ENCODE peak calls at places on chromosomes 1 and 21, in nine cellular contexts. T is fibroblast of lung, X is cardiac muscle cell, H is heart left ventricle, N is kidney, I is spleen, O is thyroid gland, C is pancreas, W is HCT116. Y is an unnamed sample.

GRCh38 chr1:41404308-41404755 is 43.1 kb downstream of the FOXO6 start:
- DNase-seq in H (no peak), O (no peak), W (no peak), X (peak; percentile 53), N (no peak), T (peak; percentile 28), I (no peak), C (no peak), Y (no peak)

GRCh38 chr1:182367928-182368327 is 23.7 kb downstream of the GLUL start:
- DNase-seq in C (no peak), N (no peak), X (no peak), T (no peak), O (no peak), I (no peak), W (no peak), H (no peak), Y (no peak)

GRCh38 chr21:42580793-42581201 is 67.1 kb downstream of the SLC37A1 start:
- DNase-seq in N (peak; percentile 61), X (no peak), H (peak; percentile 10), T (no peak), O (no peak), I (peak; percentile 67), W (no peak), C (no peak), Y (no peak)

GRCh38 chr1:8705104-8705503 is 112.3 kb downstream of the RERE start:
- DNase-seq in I (no peak), N (no peak), X (no peak), H (no peak), T (no peak), W (no peak), O (peak; percentile 47), C (no peak), Y (no peak)

GRCh38 chr1:227894831-227895451 is 52.8 kb downstream of the WNT9A start:
- DNase-seq in N (peak; percentile 33), H (peak; percentile 14), T (no peak), X (no peak), C (peak; percentile 4), W (no peak), I (no peak), O (peak; percentile 0), Y (no peak)

GRCh38 chr1:147598631-147599361 is 57.5 kb downstream of the BCL9 start:
- DNase-seq in X (peak; percentile 21), H (peak; percentile 52), T (peak; percentile 39), O (no peak), N (peak; percentile 91), C (no peak), W (no peak), I (peak; percentile 92), Y (no peak)

GRCh38 chr1:20409971-20410370 is 76.0 kb downstream of the CAMK2N1 start:
- DNase-seq in H (no peak), I (no peak), X (no peak), O (no peak), T (no peak), C (no peak), N (no peak), W (no peak), Y (no peak)

GRCh38 chr21:39048064-39048463 is 135.2 kb downstream of the PSMG1 start:
- DNase-seq in C (no peak), X (peak; percentile 80), H (peak; percentile 54), I (no peak), O (no peak), T (peak; percentile 66), N (no peak), W (no peak), Y (no peak)

GRCh38 chr1:23909412-23909811 is 3.8 kb downstream of the CNR2 start:
- DNase-seq in N (no peak), T (no peak), X (no peak), I (no peak), C (no peak), W (no peak), H (no peak), O (no peak), Y (no peak)

GRCh38 chr1:192445849-192446489 is 129.2 kb downstream of the RGS21 start:
- DNase-seq in O (peak; percentile 35), X (peak; percentile 62), N (no peak), W (peak; percentile 15), H (peak; percentile 28), C (no peak), T (peak; percentile 40), I (no peak), Y (no peak)

GRCh38 chr1:26531651-26532131 is 2.1 kb downstream of the RPS6KA1 start:
- DNase-seq in T (no peak), H (no peak), W (no peak), N (peak; percentile 88), X (no peak), I (no peak), C (peak; percentile 69), O (peak; percentile 79), Y (no peak)

GRCh38 chr1:8202182-8202905 is 115.6 kb upstream of the SLC45A1 start:
- DNase-seq in T (peak; percentile 95), W (peak; percentile 77), C (peak; percentile 57), O (peak; percentile 57), I (peak; percentile 41), X (peak; percentile 92), N (peak; percentile 91), H (peak; percentile 68), Y (peak; percentile 45)

GRCh38 chr21:33908760-33909159 is 6.8 kb downstream of the ATP5PO start:
- DNase-seq in I (no peak), N (no peak), W (no peak), O (no peak), C (no peak), T (no peak), H (no peak), X (no peak), Y (no peak)

GRCh38 chr1:102562380-102562779 is 545.9 kb downstream of the COL11A1 start:
- DNase-seq in N (no peak), I (no peak), X (no peak), H (no peak), O (no peak), T (no peak), W (no peak), C (no peak), Y (no peak)

GRCh38 chr1:111221633-111222286 is 5.8 kb upstream of the CHI3L2 start:
- DNase-seq in C (no peak), N (no peak), O (no peak), X (peak; percentile 57), I (no peak), H (no peak), W (no peak), T (peak; percentile 36), Y (no peak)

GRCh38 chr21:26105819-26106218 is 64.8 kb downstream of the APP start:
- DNase-seq in C (no peak), T (no peak), W (no peak), N (no peak), I (no peak), H (no peak), X (no peak), O (no peak), Y (no peak)

GRCh38 chr1:45507893-45508292 is 7.8 kb downstream of the MMACHC start:
- DNase-seq in C (no peak), W (no peak), H (no peak), T (no peak), O (no peak), X (no peak), I (no peak), N (no peak), Y (no peak)

GRCh38 chr1:45512641-45513054 is 9.0 kb downstream of the PRDX1 start:
- DNase-seq in O (peak; percentile 56), H (peak; percentile 56), I (no peak), C (peak; percentile 47), W (peak; percentile 61), X (peak; percentile 75), N (no peak), T (peak; percentile 64), Y (no peak)

GRCh38 chr1:45510036-45510971 is 10.2 kb downstream of the MMACHC start:
- DNase-seq in T (no peak), O (no peak), W (no peak), H (no peak), I (no peak), X (no peak), N (no peak), C (no peak), Y (no peak)

GRCh38 chr1:45508295-45509151 is 8.4 kb downstream of the MMACHC start:
- DNase-seq in I (no peak), T (no peak), N (no peak), X (no peak), W (no peak), C (no peak), H (no peak), O (peak; percentile 16), Y (no peak)

DNA sequence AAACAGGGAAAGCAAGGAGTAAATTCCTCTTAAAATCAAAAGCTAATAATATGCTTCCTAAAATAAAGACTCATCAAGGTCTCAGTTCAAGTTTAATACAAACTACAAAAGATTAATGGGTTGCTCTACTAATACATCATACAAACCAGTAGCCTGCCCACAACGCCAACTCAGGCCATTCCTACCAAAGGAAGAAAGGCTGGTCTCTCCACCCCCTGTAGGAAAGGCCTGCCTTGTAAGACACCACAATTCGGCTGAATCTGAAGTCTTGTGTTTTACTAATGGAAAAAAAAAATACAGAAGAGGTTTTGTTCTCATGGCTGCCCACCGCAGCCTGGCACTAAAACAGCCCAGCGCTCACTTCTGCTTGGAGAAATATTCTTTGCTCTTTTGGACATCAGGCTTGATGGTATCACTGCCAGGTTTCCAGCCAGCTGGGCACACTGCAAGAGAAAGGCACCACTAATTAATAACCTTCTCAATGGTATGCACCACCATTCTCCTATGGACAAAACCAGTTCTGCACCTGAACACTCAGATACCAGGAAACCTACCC is 10.6 kb downstream of the PRDX1 start:
- DNase-seq in H (no peak), I (no peak), C (no peak), O (no peak), T (no peak), X (no peak), N (no peak), W (no peak), Y (no peak)
- H3K36me3 ChIP-seq in H (peaks cover 79% of the 10 kb centered on the region), I (peaks cover 89% of the 10 kb centered on the region), C (peaks cover 54% of the 10 kb centered on the region), O (peaks cover 54% of the 10 kb centered on the region), T (peaks cover 15% of the 10 kb centered on the region), X (peaks cover 50% of the 10 kb centered on the region), N (peaks cover 46% of the 10 kb centered on the region), W (peaks cover 44% of the 10 kb centered on the region), Y (peaks cover 28% of the 10 kb centered on the region)

GRCh38 chr1:81114191-81114590 is 686.5 kb upstream of the ADGRL2 start:
- DNase-seq in T (no peak), N (no peak), I (no peak), H (no peak), C (no peak), W (no peak), O (no peak), X (no peak), Y (no peak)
- TF ChIP-seq CTCF in T (no peak), N (no peak), I (no peak), H (no peak), C (no peak), W (no peak), O (no peak), X (no peak), Y (no peak)

DNA sequence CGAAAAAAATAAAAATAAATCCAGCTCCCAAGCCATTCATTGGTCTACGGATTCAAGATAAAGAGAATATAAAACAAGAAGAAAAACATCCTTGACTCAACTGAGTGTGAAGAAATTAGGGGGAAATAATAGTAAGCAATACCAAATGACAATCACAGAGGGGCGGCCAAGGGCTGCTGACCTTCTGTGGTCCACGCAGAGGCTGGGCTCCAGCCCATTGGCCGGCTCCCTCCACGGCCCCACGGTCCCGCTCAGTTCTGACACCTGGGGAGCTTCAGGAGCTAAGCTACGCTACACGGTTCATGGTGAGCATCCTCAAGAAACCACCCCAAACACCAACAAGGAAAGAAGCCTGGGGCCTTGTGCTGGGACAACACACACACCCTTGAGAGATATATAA is 400 bp upstream of the KRTAP10-12 start:
- DNase-seq in O (no peak), N (no peak), W (no peak), I (no peak), C (no peak), T (no peak), X (no peak), H (no peak), Y (no peak)
- H3K36me3 ChIP-seq in O (no peaks in the 10 kb centered on the region), N (no peaks in the 10 kb centered on the region), W (no peaks in the 10 kb centered on the region), I (no peaks in the 10 kb centered on the region), C (no peaks in the 10 kb centered on the region), T (no peaks in the 10 kb centered on the region), X (no peaks in the 10 kb centered on the region), H (no peaks in the 10 kb centered on the region), Y (no peaks in the 10 kb centered on the region)

GRCh38 chr1:54768093-54768492 is 3.8 kb upstream of the PARS2 start:
- DNase-seq in W (no peak), X (peak; percentile 12), H (no peak), T (no peak), O (no peak), I (no peak), N (no peak), C (no peak), Y (no peak)
- TF ChIP-seq CTCF in W (no peak), X (peak; percentile 7), H (no peak), T (no peak), O (no peak), I (no peak), N (peak; percentile 30), C (no peak), Y (no peak)

Y was measured in BJ.